ENCODE peak calls at places on chromosomes 2 and 18, in four cellular contexts. M is HuH-7.5, Q is breast epithelium, K is COLO829. E is an unnamed sample.

GRCh38 chr18:27608742-27609141 is 423.6 kb upstream of the CHST9 start:
- DNase-seq in M (no peak), Q (no peak), K (peak; percentile 3), E (no peak)

GRCh38 chr2:231524477-231525247 is 5.6 kb downstream of the NMUR1 start:
- DNase-seq in M (no peak), K (no peak), Q (no peak), E (no peak)

GRCh38 chr18:59961086-59961485 is 61.3 kb downstream of the PMAIP1 start:
- DNase-seq in M (no peak), K (no peak), Q (no peak), E (no peak)

GRCh38 chr2:58428553-58429284 is 187.6 kb upstream of the FANCL start:
- DNase-seq in M (peak; percentile 51), K (no peak), Q (no peak), E (no peak)

GRCh38 chr18:24052053-24052452 is 37.5 kb downstream of the TTC39C start:
- DNase-seq in Q (no peak), K (no peak), M (no peak), E (no peak)

GRCh38 chr2:174335605-174336402 is 1.1 kb downstream of the SP9 start:
- DNase-seq in M (peak; percentile 74), K (no peak), Q (no peak), E (no peak)

GRCh38 chr2:187319441-187320108 is 128.5 kb downstream of the CALCRL start:
- DNase-seq in M (no peak), K (no peak), Q (no peak), E (peak; percentile 51)

GRCh38 chr18:59881728-59882685 is 17.8 kb upstream of the PMAIP1 start:
- DNase-seq in Q (no peak), M (no peak), K (no peak), E (peak; percentile 53)

GRCh38 chr2:73110622-73111299 is 2.0 kb downstream of the RAB11FIP5 start:
- DNase-seq in Q (peak; percentile 5), M (no peak), K (no peak), E (peak; percentile 48)